ENCODE peak calls at places on chromosomes 7 and 10, in six cellular contexts. R is C1 segment of cervical spinal cord; L is heart right ventricle; W is stimulated activated CD4-positive, alpha-beta T cell treated with anti-CD3 and anti-CD28 coated beads, Interleukin-2, amount 100 ng/mL, for 24 hours; A is ELR; X is MV-4-11. Q is an unnamed sample.

GRCh38 chr7:96218844-96219243 is 103.1 kb downstream of the SLC25A13 start:
- DNase-seq in A (no peak), R (no peak), W (no peak), X (no peak), L (no peak), Q (no peak)

GRCh38 chr7:35339811-35340210 is 85.9 kb upstream of the TBX20 start:
- DNase-seq in W (no peak), L (no peak), R (no peak), A (no peak), X (no peak), Q (no peak)

GRCh38 chr7:55254596-55255500 is 110.3 kb upstream of the LANCL2 start:
- DNase-seq in R (peak; percentile 47), X (no peak), L (peak; percentile 90), A (peak; percentile 82), W (peak; percentile 82), Q (peak; percentile 63)

GRCh38 chr10:4109469-4109868 is 324.5 kb upstream of the KLF6 start:
- DNase-seq in W (no peak), L (no peak), X (no peak), R (no peak), A (no peak), Q (no peak)

GRCh38 chr10:21831986-21832735 is 171.4 kb downstream of the DNAJC1 start:
- DNase-seq in X (no peak), R (no peak), W (no peak), A (peak; percentile 7), L (no peak), Q (no peak)

GRCh38 chr10:13712799-13713581 is 126.2 kb downstream of the PRPF18 start:
- DNase-seq in L (peak; percentile 67), A (peak; percentile 99), W (peak; percentile 27), R (no peak), X (peak; percentile 97), Q (peak; percentile 71)

GRCh38 chr7:30950197-30950596 is 13.6 kb upstream of the GHRHR start:
- DNase-seq in W (no peak), A (no peak), R (no peak), X (no peak), L (no peak), Q (no peak)

GRCh38 chr7:50534690-50535290 is 30.4 kb downstream of the DDC start:
- DNase-seq in R (no peak), W (no peak), A (peak; percentile 96), X (peak; percentile 85), L (no peak), Q (peak; percentile 52)

GRCh38 chr10:24448351-24449009 is 239.5 kb downstream of the KIAA1217 start:
- DNase-seq in A (peak; percentile 87), L (no peak), X (no peak), W (no peak), R (no peak), Q (no peak)

GRCh38 chr10:78287618-78288017 is 254.0 kb downstream of the RPS24 start:
- DNase-seq in R (no peak), W (no peak), L (no peak), X (no peak), A (no peak), Q (no peak)

GRCh38 chr10:76117949-76118348 is 686.5 kb downstream of the LRMDA start:
- DNase-seq in W (no peak), A (peak; percentile 83), R (no peak), L (no peak), X (no peak), Q (no peak)

GRCh38 chr7:118304100-118304499 is 79.6 kb downstream of the ANKRD7 start:
- DNase-seq in W (no peak), X (no peak), R (no peak), A (no peak), L (no peak), Q (no peak)

GRCh38 chr7:84479059-84479458 is 284.5 kb upstream of the SEMA3A start:
- DNase-seq in W (no peak), L (no peak), X (no peak), A (no peak), R (no peak), Q (no peak)

GRCh38 chr10:46097576-46098317 is 51.7 kb upstream of the MSMB start:
- DNase-seq in L (no peak), X (no peak), R (no peak), A (no peak), W (no peak), Q (no peak)

GRCh38 chr10:102431452-102432124 is 786 bp downstream of the CUEDC2 start:
- DNase-seq in X (peak; percentile 15), A (peak; percentile 54), W (no peak), R (no peak), L (no peak), Q (no peak)

GRCh38 chr10:114856544-114857287 is 35.1 kb downstream of the FHIP2A start:
- DNase-seq in X (no peak), R (no peak), L (no peak), A (peak; percentile 91), W (no peak), Q (no peak)

GRCh38 chr7:94301024-94301588 is 93.6 kb upstream of the COL1A2 start:
- DNase-seq in X (no peak), W (no peak), R (no peak), L (peak; percentile 66), A (peak; percentile 97), Q (peak; percentile 22)

GRCh38 chr10:46551701-46552525 is 4.5 kb downstream of the GPRIN2 start:
- DNase-seq in W (no peak), L (no peak), A (no peak), R (no peak), X (no peak), Q (peak; percentile 11)

GRCh38 chr7:716212-716611 is 10.3 kb upstream of the DNAAF5 start:
- DNase-seq in R (no peak), A (no peak), L (no peak), X (no peak), W (no peak), Q (no peak)

GRCh38 chr10:95445223-95445836 is 115.8 kb downstream of the SORBS1 start:
- DNase-seq in X (no peak), R (no peak), W (no peak), L (peak; percentile 71), A (peak; percentile 74), Q (peak; percentile 91)

GRCh38 chr10:13776861-13777301 is 190.1 kb downstream of the PRPF18 start:
- DNase-seq in L (no peak), W (no peak), A (peak; percentile 75), X (peak; percentile 77), R (no peak), Q (no peak)